ENCODE peak calls at places on chromosomes 3 and 15, in four cellular contexts. D is nephron progenitor cell, G is NB4, E is lung. S is an unnamed sample.

GRCh38 chr15:52178765-52179164 is 12.4 kb downstream of the GNB5 start:
- DNase-seq in D (no peak), G (no peak), E (no peak), S (no peak)

GRCh38 chr15:62390793-62391543 is 225.9 kb upstream of the C2CD4B start:
- DNase-seq in E (peak; percentile 39), G (peak; percentile 57), D (peak; percentile 61), S (peak; percentile 57)

GRCh38 chr3:194379651-194380050 is 10.1 kb upstream of the LRRC15 start:
- DNase-seq in G (no peak), D (no peak), E (no peak), S (no peak)

GRCh38 chr3:124594581-124594980 is 135.7 kb upstream of the UMPS start:
- DNase-seq in G (no peak), E (no peak), D (no peak), S (no peak)

GRCh38 chr3:42544492-42545283 is 37.1 kb downstream of the SEC22C start:
- DNase-seq in D (no peak), G (no peak), E (peak; percentile 79), S (peak; percentile 75)

GRCh38 chr3:64332461-64333350 is 107.4 kb upstream of the PRICKLE2 start:
- DNase-seq in G (no peak), E (no peak), D (no peak), S (no peak)

GRCh38 chr3:88131695-88132094 is 18.1 kb upstream of the C3orf38 start:
- DNase-seq in G (no peak), D (no peak), E (no peak), S (no peak)

GRCh38 chr15:75335313-75335704 is 554 bp upstream of the COMMD4 start:
- DNase-seq in G (no peak), E (no peak), D (no peak), S (no peak)

GRCh38 chr15:79090487-79091203 is at the start of gene RASGRF1:
- DNase-seq in G (no peak), E (no peak), D (peak; percentile 45), S (no peak)

GRCh38 chr15:91338763-91339162 is 238.7 kb downstream of the SV2B start:
- DNase-seq in G (peak; percentile 59), E (no peak), D (peak; percentile 74), S (no peak)

GRCh38 chr3:139664958-139665357 is 12.8 kb downstream of the NMNAT3 start:
- DNase-seq in G (no peak), E (no peak), D (no peak), S (no peak)

GRCh38 chr3:10228248-10228950 is 19.9 kb upstream of the TATDN2 start:
- DNase-seq in D (no peak), E (no peak), G (peak; percentile 91), S (no peak)

GRCh38 chr3:172155880-172156279 is 116.5 kb downstream of the FNDC3B start:
- DNase-seq in E (no peak), D (no peak), G (no peak), S (no peak)

GRCh38 chr3:52299815-52300611 is 12.4 kb downstream of the GLYCTK start:
- DNase-seq in D (peak; percentile 52), E (peak; percentile 40), G (peak; percentile 90), S (peak; percentile 63)

GRCh38 chr3:155908086-155908485 is 37.6 kb downstream of the GMPS start:
- DNase-seq in D (no peak), G (peak; percentile 6), E (no peak), S (no peak)

GRCh38 chr3:184272269-184272668 is 3.6 kb upstream of the ECE2 start:
- DNase-seq in G (no peak), D (no peak), E (no peak), S (no peak)

GRCh38 chr3:48811524-48811923 is 36.1 kb downstream of the PRKAR2A start:
- DNase-seq in E (no peak), D (no peak), G (no peak), S (no peak)

S was measured in left cardiac atrium.